ENCODE peak calls at places on chromosome 9, in nine cellular contexts. One of them, this sample, is unnamed.

GRCh38 chr9:94923333-94924089 is 197.0 kb downstream of the AOPEP start:
- DNase-seq in amniotic epithelial cell: no peak
- DNase-seq in GM04503: no peak
- DNase-seq in mucosa of descending colon: no peak
- DNase-seq in aorta: no peak
- DNase-seq in NCI-H524 treated with DMSO at 0.1 percent for 48 hours: no peak
- DNase-seq in psoas muscle: no peak
- DNase-seq in Kasumi-1: no peak
- DNase-seq in SK-N-SH: peak; percentile 48
- DNase-seq in this sample: no peak

GRCh38 chr9:109166171-109166770 is 778 bp downstream of the FRRS1L start:
- DNase-seq in aorta: no peak
- DNase-seq in NCI-H524 treated with DMSO at 0.1 percent for 48 hours: no peak
- DNase-seq in psoas muscle: no peak
- DNase-seq in SK-N-SH: peak; percentile 51
- DNase-seq in GM04503: no peak
- DNase-seq in Kasumi-1: no peak
- DNase-seq in mucosa of descending colon: no peak
- DNase-seq in amniotic epithelial cell: no peak
- DNase-seq in this sample: no peak

GRCh38 chr9:23850242-23851023 is 24.4 kb upstream of the ELAVL2 start:
- DNase-seq in NCI-H524 treated with DMSO at 0.1 percent for 48 hours: peak; percentile 44
- DNase-seq in psoas muscle: no peak
- DNase-seq in amniotic epithelial cell: no peak
- DNase-seq in mucosa of descending colon: no peak
- DNase-seq in SK-N-SH: peak; percentile 53
- DNase-seq in Kasumi-1: no peak
- DNase-seq in GM04503: no peak
- DNase-seq in aorta: no peak
- DNase-seq in this sample: no peak

GRCh38 chr9:36191290-36191645 is 547 bp downstream of the CLTA start:
- DNase-seq in NCI-H524 treated with DMSO at 0.1 percent for 48 hours: no peak
- DNase-seq in SK-N-SH: no peak
- DNase-seq in mucosa of descending colon: peak; percentile 63
- DNase-seq in psoas muscle: peak; percentile 58
- DNase-seq in aorta: no peak
- DNase-seq in amniotic epithelial cell: peak; percentile 26
- DNase-seq in GM04503: no peak
- DNase-seq in Kasumi-1: peak; percentile 31
- DNase-seq in this sample: peak; percentile 78

GRCh38 chr9:137388589-137389427 is 34.2 kb downstream of the EXD3 start:
- DNase-seq in psoas muscle: peak; percentile 49
- DNase-seq in mucosa of descending colon: no peak
- DNase-seq in Kasumi-1: no peak
- DNase-seq in amniotic epithelial cell: no peak
- DNase-seq in SK-N-SH: no peak
- DNase-seq in NCI-H524 treated with DMSO at 0.1 percent for 48 hours: no peak
- DNase-seq in GM04503: no peak
- DNase-seq in aorta: no peak
- DNase-seq in this sample: no peak

GRCh38 chr9:123769723-123770122 is 160.2 kb downstream of the DENND1A start:
- DNase-seq in psoas muscle: no peak
- DNase-seq in SK-N-SH: no peak
- DNase-seq in mucosa of descending colon: no peak
- DNase-seq in aorta: no peak
- DNase-seq in GM04503: no peak
- DNase-seq in NCI-H524 treated with DMSO at 0.1 percent for 48 hours: peak; percentile 89
- DNase-seq in Kasumi-1: no peak
- DNase-seq in amniotic epithelial cell: no peak
- DNase-seq in this sample: no peak

GRCh38 chr9:120902824-120903608 is 23.6 kb downstream of the TRAF1 start:
- DNase-seq in SK-N-SH: no peak
- DNase-seq in GM04503: no peak
- DNase-seq in NCI-H524 treated with DMSO at 0.1 percent for 48 hours: no peak
- DNase-seq in aorta: no peak
- DNase-seq in psoas muscle: no peak
- DNase-seq in amniotic epithelial cell: no peak
- DNase-seq in mucosa of descending colon: no peak
- DNase-seq in Kasumi-1: no peak
- DNase-seq in this sample: no peak

GRCh38 chr9:24817756-24818155 is 272.1 kb upstream of the IZUMO3 start:
- DNase-seq in Kasumi-1: peak; percentile 18
- DNase-seq in SK-N-SH: no peak
- DNase-seq in GM04503: no peak
- DNase-seq in aorta: no peak
- DNase-seq in amniotic epithelial cell: no peak
- DNase-seq in psoas muscle: no peak
- DNase-seq in NCI-H524 treated with DMSO at 0.1 percent for 48 hours: no peak
- DNase-seq in mucosa of descending colon: no peak
- DNase-seq in this sample: no peak

GRCh38 chr9:127955294-127956015 is 17.8 kb upstream of the DPM2 start:
- DNase-seq in SK-N-SH: peak; percentile 79
- DNase-seq in NCI-H524 treated with DMSO at 0.1 percent for 48 hours: peak; percentile 29
- DNase-seq in psoas muscle: peak; percentile 94
- DNase-seq in GM04503: no peak
- DNase-seq in aorta: no peak
- DNase-seq in mucosa of descending colon: peak; percentile 89
- DNase-seq in Kasumi-1: peak; percentile 55
- DNase-seq in amniotic epithelial cell: no peak
- DNase-seq in this sample: peak; percentile 32

GRCh38 chr9:6197330-6197729 is 18.3 kb upstream of the IL33 start:
- DNase-seq in mucosa of descending colon: no peak
- DNase-seq in psoas muscle: no peak
- DNase-seq in amniotic epithelial cell: peak; percentile 19
- DNase-seq in aorta: no peak
- DNase-seq in Kasumi-1: no peak
- DNase-seq in GM04503: no peak
- DNase-seq in NCI-H524 treated with DMSO at 0.1 percent for 48 hours: no peak
- DNase-seq in SK-N-SH: no peak
- DNase-seq in this sample: no peak

GRCh38 chr9:98998441-98999151 is 54.9 kb downstream of the COL15A1 start:
- DNase-seq in Kasumi-1: peak; percentile 31
- DNase-seq in mucosa of descending colon: peak; percentile 84
- DNase-seq in psoas muscle: peak; percentile 88
- DNase-seq in amniotic epithelial cell: peak; percentile 35
- DNase-seq in NCI-H524 treated with DMSO at 0.1 percent for 48 hours: no peak
- DNase-seq in GM04503: no peak
- DNase-seq in SK-N-SH: peak; percentile 87
- DNase-seq in aorta: peak; percentile 96
- DNase-seq in this sample: peak; percentile 90

GRCh38 chr9:136587944-136588662 is 42.3 kb upstream of the NOTCH1 start:
- DNase-seq in amniotic epithelial cell: peak; percentile 45
- DNase-seq in psoas muscle: peak; percentile 47
- DNase-seq in SK-N-SH: peak; percentile 48
- DNase-seq in aorta: no peak
- DNase-seq in GM04503: no peak
- DNase-seq in NCI-H524 treated with DMSO at 0.1 percent for 48 hours: no peak
- DNase-seq in mucosa of descending colon: no peak
- DNase-seq in Kasumi-1: peak; percentile 64
- DNase-seq in this sample: peak; percentile 55

GRCh38 chr9:29440449-29440848 is 1867.2 kb upstream of the C9orf72 start:
- DNase-seq in psoas muscle: no peak
- DNase-seq in NCI-H524 treated with DMSO at 0.1 percent for 48 hours: no peak
- DNase-seq in mucosa of descending colon: no peak
- DNase-seq in Kasumi-1: no peak
- DNase-seq in aorta: no peak
- DNase-seq in GM04503: no peak
- DNase-seq in SK-N-SH: no peak
- DNase-seq in amniotic epithelial cell: no peak
- DNase-seq in this sample: no peak

GRCh38 chr9:8564960-8565359 is 765.4 kb upstream of the DMAC1 start:
- DNase-seq in Kasumi-1: no peak
- DNase-seq in psoas muscle: no peak
- DNase-seq in aorta: no peak
- DNase-seq in NCI-H524 treated with DMSO at 0.1 percent for 48 hours: no peak
- DNase-seq in GM04503: no peak
- DNase-seq in mucosa of descending colon: no peak
- DNase-seq in amniotic epithelial cell: no peak
- DNase-seq in SK-N-SH: no peak
- DNase-seq in this sample: no peak

GRCh38 chr9:87212563-87213154 is 265.4 kb upstream of the GAS1 start:
- DNase-seq in mucosa of descending colon: no peak
- DNase-seq in Kasumi-1: no peak
- DNase-seq in GM04503: no peak
- DNase-seq in aorta: no peak
- DNase-seq in amniotic epithelial cell: peak; percentile 59
- DNase-seq in SK-N-SH: no peak
- DNase-seq in psoas muscle: no peak
- DNase-seq in NCI-H524 treated with DMSO at 0.1 percent for 48 hours: no peak
- DNase-seq in this sample: no peak

GRCh38 chr9:133147412-133148271 is 16.1 kb downstream of the GBGT1 start:
- DNase-seq in mucosa of descending colon: peak; percentile 91
- DNase-seq in NCI-H524 treated with DMSO at 0.1 percent for 48 hours: no peak
- DNase-seq in amniotic epithelial cell: peak; percentile 24
- DNase-seq in aorta: peak; percentile 94
- DNase-seq in psoas muscle: peak; percentile 89
- DNase-seq in GM04503: no peak
- DNase-seq in SK-N-SH: peak; percentile 79
- DNase-seq in Kasumi-1: peak; percentile 62
- DNase-seq in this sample: peak; percentile 91